ENCODE peak calls at places on chromosomes 2 and 18, in four cellular contexts. O is H9, B is endothelial cell, L is kidney. V is an unnamed sample.

GRCh38 chr2:234331966-234332365 is 164.9 kb downstream of the ARL4C start:
- DNase-seq in L (no peak), O (no peak), B (no peak), V (no peak)

GRCh38 chr2:240996834-240997140 is 1.6 kb upstream of the SNED1 start:
- DNase-seq in B (no peak), L (peak; percentile 61), O (peak; percentile 22), V (no peak)

GRCh38 chr2:233228414-233228813 is 23.1 kb upstream of the ATG16L1 start:
- DNase-seq in O (no peak), B (no peak), L (no peak), V (no peak)

GRCh38 chr2:161019311-161019710 is 140.9 kb upstream of the TANK start:
- DNase-seq in L (no peak), O (no peak), B (no peak), V (no peak)

GRCh38 chr18:74902170-74902465 is 304.4 kb downstream of the ZNF407 start:
- DNase-seq in L (no peak), B (no peak), O (no peak), V (no peak)

GRCh38 chr18:1488957-1489356 is 584.3 kb downstream of the ADCYAP1 start:
- DNase-seq in L (no peak), B (no peak), O (no peak), V (no peak)

GRCh38 chr2:20914087-20914486 is 91.2 kb upstream of the LDAH start:
- DNase-seq in O (no peak), B (no peak), L (no peak), V (no peak)

GRCh38 chr2:160390544-160391258 is 102.9 kb downstream of the RBMS1 start:
- DNase-seq in B (no peak), O (no peak), L (no peak), V (no peak)

GRCh38 chr2:177153805-177154204 is 58.8 kb upstream of the HNRNPA3 start:
- DNase-seq in O (no peak), L (no peak), B (no peak), V (no peak)

GRCh38 chr2:229835601-229836283 is 86.1 kb downstream of the TRIP12 start:
- DNase-seq in B (no peak), L (no peak), O (no peak), V (no peak)

GRCh38 chr2:3112131-3112530 is 265.5 kb downstream of the EIPR1 start:
- DNase-seq in O (no peak), L (no peak), B (no peak), V (no peak)

GRCh38 chr2:39059366-39059952 is 61.4 kb downstream of the SOS1 start:
- DNase-seq in O (no peak), B (no peak), L (no peak), V (peak; percentile 14)

GRCh38 chr2:102724016-102724490 is 37.8 kb upstream of the TMEM182 start:
- DNase-seq in O (no peak), L (no peak), B (no peak), V (no peak)

GRCh38 chr2:230312638-230313037 is 14.4 kb upstream of the SP140L start:
- DNase-seq in O (no peak), L (no peak), B (no peak), V (no peak)

GRCh38 chr2:29010946-29011649 is 30.0 kb downstream of the TOGARAM2 start:
- DNase-seq in B (no peak), L (peak; percentile 87), O (peak; percentile 52), V (peak; percentile 49)

GRCh38 chr2:240416821-240417220 is 18.6 kb upstream of the GPC1 start:
- DNase-seq in B (no peak), O (no peak), L (no peak), V (no peak)

GRCh38 chr18:31957728-31958127 is 14.8 kb upstream of the TRAPPC8 start:
- DNase-seq in O (no peak), L (no peak), B (no peak), V (no peak)

GRCh38 chr2:88811681-88812080 is 120.2 kb downstream of the RPIA start:
- DNase-seq in B (no peak), O (no peak), L (peak; percentile 60), V (no peak)

GRCh38 chr2:136235451-136236418 is 117.8 kb upstream of the CXCR4 start:
- DNase-seq in B (no peak), L (no peak), O (no peak), V (peak; percentile 31)

GRCh38 chr2:10486601-10487079 is 38.5 kb upstream of the ODC1 start:
- DNase-seq in L (no peak), O (no peak), B (no peak), V (no peak)